ENCODE peak calls at places on chromosomes 1 and 21, in four cellular contexts. C, K, D and I are unnamed samples.

GRCh38 chr1:150577557-150578277 is 1.7 kb downstream of the MCL1 start:
- DNase-seq in C (no peak), K (peak; percentile 69), D (peak; percentile 41), I (no peak)

GRCh38 chr1:43322506-43322905 is 15.1 kb upstream of the MPL start:
- DNase-seq in C (no peak), K (no peak), D (no peak), I (no peak)

GRCh38 chr1:244918422-244919319 is 54.3 kb upstream of the HNRNPU start:
- DNase-seq in C (no peak), K (peak; percentile 59), D (peak; percentile 22), I (no peak)

GRCh38 chr1:4529579-4530445 is 124.6 kb upstream of the AJAP1 start:
- DNase-seq in C (no peak), K (no peak), D (no peak), I (no peak)

GRCh38 chr1:46400398-46400797 is 6.3 kb downstream of the FAAH start:
- DNase-seq in C (no peak), K (no peak), D (no peak), I (no peak)

GRCh38 chr1:12284486-12284885 is 54.7 kb downstream of the VPS13D start:
- DNase-seq in C (no peak), K (no peak), D (no peak), I (no peak)

GRCh38 chr1:221419513-221420088 is 322.3 kb downstream of the DUSP10 start:
- DNase-seq in C (peak; percentile 44), K (peak; percentile 91), D (no peak), I (peak; percentile 83)

GRCh38 chr1:197663178-197663953 is 111.9 kb downstream of the DENND1B start:
- DNase-seq in C (no peak), K (no peak), D (no peak), I (no peak)

GRCh38 chr1:229863651-229864545 is 203.1 kb upstream of the GALNT2 start:
- DNase-seq in C (no peak), K (no peak), D (no peak), I (no peak)

GRCh38 chr1:14549897-14550635 is 48.4 kb upstream of the KAZN start:
- DNase-seq in C (no peak), K (no peak), D (no peak), I (no peak)

GRCh38 chr21:46416551-46416950 is 42.1 kb upstream of the DIP2A start:
- DNase-seq in C (no peak), K (no peak), D (no peak), I (no peak)

GRCh38 chr1:12121212-12122000 is 45.4 kb upstream of the TNFRSF1B start:
- DNase-seq in C (peak; percentile 56), K (peak; percentile 44), D (no peak), I (peak; percentile 19)

GRCh38 chr1:34803770-34804169 is 11.0 kb downstream of the GJA4 start:
- DNase-seq in C (no peak), K (no peak), D (no peak), I (no peak)

GRCh38 chr1:20058531-20058930 is 11.5 kb upstream of the PLA2G5 start:
- DNase-seq in C (no peak), K (peak; percentile 83), D (no peak), I (peak; percentile 8)

GRCh38 chr1:67708606-67709005 is 23.6 kb downstream of the GADD45A start:
- DNase-seq in C (no peak), K (no peak), D (no peak), I (no peak)

GRCh38 chr1:107791381-107791780 is 173.6 kb downstream of the VAV3 start:
- DNase-seq in C (no peak), K (no peak), D (no peak), I (no peak)

GRCh38 chr1:228809621-228810313 is 74.5 kb downstream of the RHOU start:
- DNase-seq in C (no peak), K (no peak), D (no peak), I (no peak)

GRCh38 chr1:28508435-28508754 is 2.6 kb downstream of the RCC1 start:
- DNase-seq in C (no peak), K (peak; percentile 41), D (no peak), I (no peak)

GRCh38 chr1:161502641-161503393 is 2.4 kb upstream of the FCGR2A start:
- DNase-seq in C (no peak), K (peak; percentile 61), D (no peak), I (no peak)

GRCh38 chr21:41431788-41432548 is 5.9 kb downstream of the MX1 start:
- DNase-seq in C (no peak), K (no peak), D (no peak), I (no peak)